ENCODE peak calls at places on chromosomes 5 and 9, in four cellular contexts. One of them, this sample, is unnamed.

GRCh38 chr5:171419663-171420428 is 399 bp downstream of the FGF18 start:
- DNase-seq in HepG2: no peak
- DNase-seq in HL-60: no peak
- DNase-seq in prostate gland: no peak
- DNase-seq in this sample: peak

GRCh38 chr9:138101444-138102234 is 224.1 kb downstream of the CACNA1B start:
- DNase-seq in HepG2: no peak
- DNase-seq in HL-60: no peak
- DNase-seq in prostate gland: peak
- DNase-seq in this sample: peak

GRCh38 chr5:96601811-96602244 is 60.3 kb upstream of the CAST start:
- DNase-seq in HepG2: peak
- DNase-seq in HL-60: peak
- DNase-seq in prostate gland: peak
- DNase-seq in this sample: no peak

GRCh38 chr9:128051932-128052734 is 15.0 kb downstream of the NAIF1 start:
- DNase-seq in HepG2: no peak
- DNase-seq in HL-60: no peak
- DNase-seq in prostate gland: no peak
- DNase-seq in this sample: no peak

GRCh38 chr9:2727966-2728613 is 10.8 kb downstream of the KCNV2 start:
- DNase-seq in HepG2: peak
- DNase-seq in HL-60: peak
- DNase-seq in prostate gland: peak
- DNase-seq in this sample: no peak

GRCh38 chr5:141841376-141841775 is 36.8 kb downstream of the PCDH1 start:
- DNase-seq in HepG2: no peak
- DNase-seq in HL-60: no peak
- DNase-seq in prostate gland: peak
- DNase-seq in this sample: no peak

GRCh38 chr5:158212915-158213314 is 354.0 kb upstream of the CLINT1 start:
- DNase-seq in HepG2: no peak
- DNase-seq in HL-60: no peak
- DNase-seq in prostate gland: no peak
- DNase-seq in this sample: peak

GRCh38 chr9:113715086-113715485 is 161.0 kb upstream of the ZNF618 start:
- DNase-seq in HepG2: no peak
- DNase-seq in HL-60: no peak
- DNase-seq in prostate gland: no peak
- DNase-seq in this sample: no peak

GRCh38 chr9:111598730-111599091 is 736 bp downstream of the PTGR1 start:
- DNase-seq in HepG2: peak
- DNase-seq in HL-60: peak
- DNase-seq in prostate gland: peak
- DNase-seq in this sample: no peak

GRCh38 chr5:109743770-109744212 is 54.1 kb downstream of the MAN2A1 start:
- DNase-seq in HepG2: peak
- DNase-seq in HL-60: no peak
- DNase-seq in prostate gland: no peak
- DNase-seq in this sample: no peak

GRCh38 chr5:14449052-14449661 is 132.4 kb upstream of the OTULINL start:
- DNase-seq in HepG2: no peak
- DNase-seq in HL-60: no peak
- DNase-seq in prostate gland: no peak
- DNase-seq in this sample: no peak

GRCh38 chr9:29078063-29078660 is 1504.9 kb upstream of the C9orf72 start:
- DNase-seq in HepG2: no peak
- DNase-seq in HL-60: no peak
- DNase-seq in prostate gland: no peak
- DNase-seq in this sample: no peak

GRCh38 chr5:125484272-125485002 is 738.0 kb upstream of the ZNF608 start:
- DNase-seq in HepG2: no peak
- DNase-seq in HL-60: no peak
- DNase-seq in prostate gland: peak
- DNase-seq in this sample: no peak

GRCh38 chr9:88538311-88539085 is 3.5 kb downstream of the NXNL2 start:
- DNase-seq in HepG2: no peak
- DNase-seq in HL-60: no peak
- DNase-seq in prostate gland: no peak
- DNase-seq in this sample: no peak

GRCh38 chr5:1857256-1857600 is 25.5 kb downstream of the IRX4 start:
- DNase-seq in HepG2: no peak
- DNase-seq in HL-60: no peak
- DNase-seq in prostate gland: no peak
- DNase-seq in this sample: no peak

GRCh38 chr9:75891277-75892167 is 1.0 kb downstream of the PCSK5 start:
- DNase-seq in HepG2: no peak
- DNase-seq in HL-60: no peak
- DNase-seq in prostate gland: no peak
- DNase-seq in this sample: peak

GRCh38 chr5:104184264-104184663 is 621.7 kb upstream of the NUDT12 start:
- DNase-seq in HepG2: no peak
- DNase-seq in HL-60: no peak
- DNase-seq in prostate gland: no peak
- DNase-seq in this sample: no peak

GRCh38 chr9:114097613-114098020 is 1.5 kb downstream of the KIF12 start:
- DNase-seq in HepG2: no peak
- DNase-seq in HL-60: no peak
- DNase-seq in prostate gland: no peak
- DNase-seq in this sample: no peak

GRCh38 chr5:145660897-145661650 is 174.1 kb downstream of the PRELID2 start:
- DNase-seq in HepG2: no peak
- DNase-seq in HL-60: no peak
- DNase-seq in prostate gland: no peak
- DNase-seq in this sample: no peak

GRCh38 chr5:165999693-166000092 is 2291.8 kb upstream of the WWC1 start:
- DNase-seq in HepG2: no peak
- DNase-seq in HL-60: no peak
- DNase-seq in prostate gland: no peak
- DNase-seq in this sample: no peak

GRCh38 chr9:134785325-134786108 is 95.1 kb upstream of the FCN2 start:
- DNase-seq in HepG2: no peak
- DNase-seq in HL-60: no peak
- DNase-seq in prostate gland: no peak
- DNase-seq in this sample: no peak
- TF ChIP-seq CTCF in HepG2: no peak
- TF ChIP-seq CTCF in HL-60: no peak
- TF ChIP-seq CTCF in prostate gland: no peak
- TF ChIP-seq CTCF in this sample: no peak

DNA sequence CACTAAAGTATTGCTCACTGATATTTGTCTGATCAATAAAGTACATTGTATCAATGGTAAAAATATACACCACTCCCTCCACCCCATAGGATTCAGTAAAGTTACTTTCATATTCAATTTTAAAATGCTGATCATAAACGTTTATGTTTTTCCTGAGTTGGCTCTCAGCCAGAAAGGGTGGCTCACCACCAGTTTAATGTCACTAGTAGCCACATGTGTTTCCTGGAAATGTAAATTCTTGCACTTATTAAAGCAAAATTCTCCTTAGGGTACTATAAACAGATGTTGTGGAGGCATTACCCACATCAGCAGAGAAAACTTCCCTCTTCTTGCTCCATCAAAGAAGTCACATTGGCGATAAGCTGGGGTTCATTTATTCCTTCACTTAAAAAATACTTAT is 210.3 kb downstream of the SREK1 start:
- DNase-seq in HepG2: no peak
- DNase-seq in HL-60: no peak
- DNase-seq in prostate gland: no peak
- DNase-seq in this sample: no peak
- TF ChIP-seq POLR2AphosphoS5 in HepG2: no peak
- TF ChIP-seq POLR2AphosphoS5 in HL-60: no peak
- TF ChIP-seq POLR2AphosphoS5 in prostate gland: no peak
- TF ChIP-seq POLR2AphosphoS5 in this sample: no peak

DNA sequence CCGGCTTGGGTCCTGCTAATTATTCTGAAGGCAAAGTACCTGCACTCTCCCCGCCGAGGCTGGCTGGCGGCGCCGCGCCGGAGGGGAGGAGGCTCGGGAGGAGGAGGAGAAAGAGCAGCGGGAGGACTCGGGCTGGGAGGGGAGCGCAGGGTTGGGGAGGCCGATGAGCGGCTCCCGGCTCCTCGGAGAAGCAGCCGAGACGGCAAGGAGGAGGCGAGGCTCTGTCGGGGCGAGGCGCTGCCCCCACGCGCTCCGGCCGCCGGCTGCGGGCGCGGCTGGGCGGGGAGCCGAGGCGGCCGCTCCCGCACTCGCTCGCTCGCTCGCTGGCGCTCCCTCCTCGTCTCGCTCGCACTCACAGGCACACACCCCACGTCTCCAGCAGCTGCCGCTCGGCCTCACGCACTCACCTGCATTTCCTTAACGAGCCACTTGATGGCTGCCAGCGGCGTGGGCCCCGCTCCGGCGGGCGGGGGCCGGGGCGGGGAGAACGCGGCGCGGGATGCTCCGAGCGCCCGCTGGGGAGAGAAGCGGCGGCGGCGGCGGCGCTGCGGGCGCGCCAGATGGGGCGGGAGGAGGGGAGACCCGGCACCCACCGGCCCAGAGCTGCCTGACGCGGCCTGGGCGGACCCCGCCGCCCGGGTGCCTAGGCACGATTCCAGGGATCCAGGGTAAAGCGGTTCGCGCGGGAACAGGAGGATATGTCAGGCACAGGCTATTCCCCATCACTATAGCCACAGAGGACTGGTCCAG is at the start of gene PTPRD:
- DNase-seq in HepG2: peak
- DNase-seq in HL-60: peak
- DNase-seq in prostate gland: no peak
- DNase-seq in this sample: no peak
- TF ChIP-seq CTCF in HepG2: peak
- TF ChIP-seq CTCF in HL-60: no peak
- TF ChIP-seq CTCF in prostate gland: no peak
- TF ChIP-seq CTCF in this sample: peak

GRCh38 chr9:136376457-136376856 is 3.0 kb upstream of the CARD9 start:
- DNase-seq in HepG2: no peak
- DNase-seq in HL-60: no peak
- DNase-seq in prostate gland: no peak
- DNase-seq in this sample: no peak
- TF ChIP-seq POLR2AphosphoS5 in HepG2: no peak
- TF ChIP-seq POLR2AphosphoS5 in HL-60: no peak
- TF ChIP-seq POLR2AphosphoS5 in prostate gland: no peak
- TF ChIP-seq POLR2AphosphoS5 in this sample: no peak

GRCh38 chr5:119945696-119946095 is 316.3 kb downstream of the FAM170A start:
- DNase-seq in HepG2: no peak
- DNase-seq in HL-60: no peak
- DNase-seq in prostate gland: no peak
- DNase-seq in this sample: no peak

GRCh38 chr5:119943148-119943547 is 313.8 kb downstream of the FAM170A start:
- DNase-seq in HepG2: no peak
- DNase-seq in HL-60: no peak
- DNase-seq in prostate gland: no peak
- DNase-seq in this sample: no peak
- TF ChIP-seq CTCF in HepG2: no peak
- TF ChIP-seq CTCF in HL-60: no peak
- TF ChIP-seq CTCF in prostate gland: no peak
- TF ChIP-seq CTCF in this sample: no peak

DNA sequence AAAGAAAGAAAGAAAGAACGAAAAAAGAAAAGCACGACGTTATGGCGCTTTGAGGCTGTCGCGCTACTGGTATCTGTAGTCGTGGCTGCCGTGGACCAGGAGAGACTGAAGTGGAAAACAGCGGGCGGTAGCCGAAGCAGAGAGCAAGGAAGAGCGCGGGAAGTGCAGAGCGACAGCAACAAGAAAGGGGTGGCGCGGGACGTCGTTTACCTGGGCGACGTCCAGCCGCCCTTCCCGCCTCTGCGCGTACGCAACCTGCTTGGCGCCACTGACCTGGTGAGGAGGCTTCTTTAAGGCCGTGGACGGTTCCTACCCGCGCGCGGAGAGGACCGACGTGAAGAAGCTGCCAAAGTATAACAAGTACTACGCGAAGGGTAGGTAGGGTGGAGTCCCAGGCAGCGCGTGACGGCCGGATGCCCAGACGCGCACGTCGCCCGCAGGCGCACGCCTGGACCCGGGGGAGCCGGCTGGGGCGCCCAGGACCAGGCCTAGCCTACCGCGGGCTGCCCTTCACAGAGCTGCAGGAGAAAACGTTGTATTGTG is 15.4 kb downstream of the CCL28 start:
- DNase-seq in HepG2: no peak
- DNase-seq in HL-60: peak
- DNase-seq in prostate gland: peak
- DNase-seq in this sample: peak
- TF ChIP-seq POLR2AphosphoS5 in HepG2: no peak
- TF ChIP-seq POLR2AphosphoS5 in HL-60: no peak
- TF ChIP-seq POLR2AphosphoS5 in prostate gland: peak
- TF ChIP-seq POLR2AphosphoS5 in this sample: peak

GRCh38 chr5:172868924-172869565 is 35.0 kb downstream of the ERGIC1 start:
- DNase-seq in HepG2: peak
- DNase-seq in HL-60: no peak
- DNase-seq in prostate gland: peak
- DNase-seq in this sample: peak
- TF ChIP-seq CTCF in HepG2: peak
- TF ChIP-seq CTCF in HL-60: no peak
- TF ChIP-seq CTCF in prostate gland: no peak
- TF ChIP-seq CTCF in this sample: peak

DNA sequence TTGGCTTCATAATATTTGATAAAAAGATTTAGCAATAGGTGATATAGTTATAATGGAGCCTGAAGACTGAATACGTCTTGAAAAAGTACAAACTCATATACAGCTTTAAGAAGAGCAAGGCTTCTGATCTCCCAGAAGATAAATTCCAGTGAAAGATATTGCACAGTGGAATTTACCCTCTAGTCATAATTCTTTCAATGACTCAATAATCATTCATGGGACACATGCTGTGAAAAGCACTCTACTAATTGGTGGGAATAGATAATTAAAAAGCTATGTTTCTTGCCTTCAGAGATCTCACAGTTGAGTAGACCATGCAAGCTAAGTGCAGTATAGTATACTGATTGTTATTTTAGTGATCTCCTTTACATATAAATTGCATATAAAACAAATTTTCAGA is 538.6 kb upstream of the CYLC2 start:
- DNase-seq in HepG2: no peak
- DNase-seq in HL-60: no peak
- DNase-seq in prostate gland: no peak
- DNase-seq in this sample: no peak
- TF ChIP-seq POLR2AphosphoS5 in HepG2: no peak
- TF ChIP-seq POLR2AphosphoS5 in HL-60: no peak
- TF ChIP-seq POLR2AphosphoS5 in prostate gland: no peak
- TF ChIP-seq POLR2AphosphoS5 in this sample: no peak